ENCODE peak calls at places on chromosomes 6 and 20, in seven cellular contexts. L, Q, R, E, N, T and W are unnamed samples.

GRCh38 chr20:11051146-11051545 is 377.3 kb upstream of the JAG1 start:
- DNase-seq in T (no peak), R (no peak), L (no peak), N (peak; percentile 37), E (no peak), Q (no peak), W (no peak)

GRCh38 chr6:2127484-2127911 is 117.9 kb downstream of the GMDS start:
- DNase-seq in L (no peak), E (no peak), R (no peak), Q (peak; percentile 6), T (no peak), N (peak; percentile 90), W (peak; percentile 36)

GRCh38 chr20:61037498-61037897 is 214.6 kb upstream of the CDH4 start:
- DNase-seq in R (no peak), L (no peak), T (no peak), Q (no peak), E (no peak), N (no peak), W (no peak)

GRCh38 chr6:154864086-154864430 is 130.8 kb downstream of the SCAF8 start:
- DNase-seq in E (no peak), L (no peak), Q (no peak), N (no peak), T (no peak), R (no peak), W (no peak)

GRCh38 chr20:48015136-48015925 is 230.1 kb upstream of the SULF2 start:
- DNase-seq in R (peak; percentile 40), Q (no peak), N (peak; percentile 34), L (no peak), T (no peak), E (no peak), W (no peak)

GRCh38 chr6:93369586-93370134 is 49.7 kb downstream of the EPHA7 start:
- DNase-seq in E (no peak), T (no peak), L (no peak), Q (no peak), N (no peak), R (no peak), W (no peak)

GRCh38 chr20:23659989-23660837 is 22.5 kb upstream of the CST3 start:
- DNase-seq in E (no peak), Q (no peak), T (no peak), R (no peak), N (peak; percentile 76), L (no peak), W (no peak)

GRCh38 chr6:14875678-14876063 is 370.2 kb upstream of the JARID2 start:
- DNase-seq in L (no peak), N (no peak), R (no peak), E (no peak), Q (no peak), T (no peak), W (peak; percentile 66)

GRCh38 chr6:89042664-89043063 is 37.9 kb upstream of the PNRC1 start:
- DNase-seq in L (no peak), T (no peak), R (no peak), E (no peak), Q (no peak), N (no peak), W (no peak)

GRCh38 chr6:149045404-149045803 is 272.1 kb upstream of the TAB2 start:
- DNase-seq in N (no peak), L (no peak), R (no peak), E (no peak), Q (no peak), T (peak; percentile 43), W (no peak)

GRCh38 chr6:149043476-149044130 is 273.9 kb upstream of the TAB2 start:
- DNase-seq in N (no peak), L (no peak), Q (peak; percentile 63), T (peak; percentile 72), E (no peak), R (no peak), W (peak; percentile 21)

GRCh38 chr6:149046164-149046821 is 271.2 kb upstream of the TAB2 start:
- DNase-seq in E (no peak), N (no peak), T (no peak), Q (no peak), R (no peak), L (no peak), W (no peak)

GRCh38 chr6:149046822-149047246 is 270.7 kb upstream of the TAB2 start:
- DNase-seq in N (no peak), R (no peak), E (no peak), T (no peak), Q (no peak), L (no peak), W (no peak)

GRCh38 chr6:149044394-149044965 is 273.0 kb upstream of the TAB2 start:
- DNase-seq in L (no peak), E (no peak), T (no peak), N (no peak), R (no peak), Q (no peak), W (no peak)
- TF ChIP-seq CTCF in L (no peak), E (no peak), T (no peak), N (no peak), R (no peak), Q (no peak), W (no peak)

GRCh38 chr6:147117580-147117979 is 86.6 kb upstream of the STXBP5 start:
- DNase-seq in T (no peak), N (peak; percentile 64), E (no peak), R (no peak), Q (no peak), L (no peak), W (no peak)
- TF ChIP-seq CTCF in T (no peak), N (no peak), E (no peak), R (no peak), Q (no peak), L (no peak), W (no peak)

DNA sequence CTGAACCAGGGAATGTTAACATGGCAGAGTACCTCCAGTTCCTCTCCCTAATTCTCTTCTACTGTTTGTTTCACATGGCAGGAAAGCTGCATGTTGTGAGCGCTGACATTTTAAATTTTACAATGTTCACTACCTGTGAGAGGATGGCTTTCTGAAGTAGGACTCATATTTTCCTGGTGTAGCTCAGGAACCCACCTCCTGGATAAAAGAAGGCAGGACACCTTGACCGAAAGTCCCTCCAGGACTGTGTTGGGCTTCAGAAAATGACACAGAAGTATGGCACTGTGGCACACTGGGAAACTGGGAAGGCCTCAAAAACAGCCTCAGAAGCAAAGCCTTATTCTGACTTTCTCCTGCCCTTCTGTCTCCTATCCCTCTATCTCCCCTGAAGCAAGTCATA is 33.3 kb downstream of the PTPRK start:
- DNase-seq in L (no peak), E (no peak), T (peak; percentile 42), Q (no peak), N (no peak), R (no peak), W (no peak)
- TF ChIP-seq CTCF in L (no peak), E (no peak), T (peak; percentile 45), Q (no peak), N (peak; percentile 36), R (peak; percentile 18), W (no peak)

DNA sequence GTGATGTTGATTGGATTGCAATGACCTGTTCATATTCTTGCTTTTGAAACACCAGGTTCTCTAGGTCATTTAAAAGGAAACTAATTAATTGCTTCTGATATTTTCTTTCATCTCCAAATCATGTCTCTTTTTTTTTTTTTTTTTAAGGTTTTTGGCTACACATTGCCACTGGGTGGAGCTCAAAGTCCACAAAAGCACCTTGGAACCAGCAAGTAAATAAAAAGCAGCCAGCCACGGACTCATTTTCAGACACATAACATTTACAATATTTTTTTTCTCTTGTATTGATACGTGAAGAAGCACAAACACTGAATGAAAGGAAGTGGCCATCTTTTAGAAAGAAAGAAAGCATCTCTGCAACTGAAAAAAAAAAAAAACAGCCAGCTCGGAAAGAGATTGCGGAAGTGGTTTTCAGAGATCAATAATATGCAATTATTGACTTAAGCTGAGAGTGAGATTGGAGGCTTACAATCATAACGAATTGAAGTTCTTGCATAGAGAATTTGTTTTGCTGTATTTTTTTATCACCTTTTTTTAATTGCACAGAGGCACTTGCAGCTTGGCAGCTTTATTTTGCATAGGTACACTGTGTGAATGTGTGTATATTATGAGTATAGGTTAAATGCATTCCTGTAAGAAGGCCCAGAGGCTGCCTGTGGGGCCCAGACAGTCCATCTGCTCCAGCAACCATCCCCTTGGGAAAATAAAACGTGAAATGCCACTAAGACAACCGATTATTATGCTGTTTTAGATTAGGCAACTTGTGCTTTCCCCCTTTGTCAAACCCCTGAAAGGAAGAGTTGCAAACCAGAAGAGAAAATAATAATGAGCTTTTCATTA is 28.2 kb downstream of the CGA start:
- DNase-seq in T (peak; percentile 66), L (no peak), Q (peak; percentile 45), R (peak; percentile 8), N (peak; percentile 79), E (peak; percentile 32), W (peak; percentile 75)
- TF ChIP-seq CTCF in T (peak; percentile 69), L (peak; percentile 55), Q (peak; percentile 52), R (peak; percentile 59), N (peak; percentile 45), E (peak; percentile 18), W (peak; percentile 25)

GRCh38 chr6:169931223-169931760 is 179.9 kb downstream of the ERMARD start:
- DNase-seq in Q (no peak), E (no peak), N (no peak), T (no peak), L (no peak), R (no peak), W (no peak)

GRCh38 chr6:169932491-169932890 is 181.1 kb downstream of the ERMARD start:
- DNase-seq in R (no peak), Q (no peak), N (no peak), E (no peak), T (no peak), L (no peak), W (no peak)

GRCh38 chr6:169933839-169934698 is 182.6 kb downstream of the ERMARD start:
- DNase-seq in E (peak; percentile 81), Q (no peak), L (no peak), T (no peak), N (peak; percentile 21), R (no peak), W (no peak)

GRCh38 chr6:169933251-169933821 is 181.9 kb downstream of the ERMARD start:
- DNase-seq in L (no peak), Q (no peak), R (no peak), E (no peak), T (no peak), N (no peak), W (no peak)

GRCh38 chr6:169930799-169931198 is 179.4 kb downstream of the ERMARD start:
- DNase-seq in R (no peak), E (no peak), Q (no peak), N (no peak), T (peak; percentile 58), L (no peak), W (no peak)
- TF ChIP-seq CTCF in R (no peak), E (no peak), Q (no peak), N (no peak), T (peak; percentile 67), L (no peak), W (no peak)

GRCh38 chr6:111873178-111874029 is at the start of gene FYN:
- DNase-seq in L (peak; percentile 99), T (peak; percentile 99), N (peak; percentile 98), Q (peak; percentile 99), E (peak; percentile 97), R (peak; percentile 70), W (peak; percentile 99)
- TF ChIP-seq CTCF in L (peak; percentile 38), T (peak; percentile 40), N (peak; percentile 48), Q (peak; percentile 38), E (peak; percentile 76), R (peak; percentile 38), W (peak; percentile 2)

GRCh38 chr6:135411339-135411738 is 86.2 kb downstream of the AHI1 start:
- DNase-seq in Q (no peak), L (no peak), T (no peak), R (no peak), N (peak; percentile 6), E (no peak), W (no peak)
- TF ChIP-seq CTCF in Q (peak; percentile 64), L (no peak), T (no peak), R (peak; percentile 29), N (peak; percentile 22), E (no peak), W (no peak)

GRCh38 chr6:131787955-131788712 is 19.7 kb upstream of the ENPP1 start:
- DNase-seq in Q (no peak), R (no peak), N (no peak), E (no peak), T (peak; percentile 17), L (no peak), W (no peak)
- TF ChIP-seq CTCF in Q (no peak), R (peak; percentile 44), N (peak; percentile 29), E (no peak), T (peak; percentile 44), L (no peak), W (no peak)